ENCODE peak calls at places on chromosomes 4 and X, in six cellular contexts. One of them, this sample, is unnamed.

GRCh38 chrX:108735087-108735679 is 1.2 kb downstream of the IRS4 start:
- DNase-seq in CD8-positive, alpha-beta T cell: no peak
- DNase-seq in bronchial epithelial cell: peak
- DNase-seq in cardiac fibroblast: no peak
- DNase-seq in pancreas: peak
- DNase-seq in left ventricle myocardium inferior: no peak
- DNase-seq in this sample: no peak

GRCh38 chr4:184453402-184454160 is 20.8 kb downstream of the IRF2 start:
- DNase-seq in cardiac fibroblast: peak
- DNase-seq in bronchial epithelial cell: peak
- DNase-seq in left ventricle myocardium inferior: no peak
- DNase-seq in CD8-positive, alpha-beta T cell: peak
- DNase-seq in pancreas: no peak
- DNase-seq in this sample: peak

GRCh38 chrX:16999275-16999674 is 52.8 kb downstream of the REPS2 start:
- DNase-seq in pancreas: no peak
- DNase-seq in cardiac fibroblast: peak
- DNase-seq in left ventricle myocardium inferior: no peak
- DNase-seq in CD8-positive, alpha-beta T cell: no peak
- DNase-seq in bronchial epithelial cell: peak
- DNase-seq in this sample: no peak

GRCh38 chr4:77797239-77797638 is 21.9 kb downstream of the CNOT6L start:
- DNase-seq in cardiac fibroblast: peak
- DNase-seq in CD8-positive, alpha-beta T cell: no peak
- DNase-seq in bronchial epithelial cell: peak
- DNase-seq in pancreas: no peak
- DNase-seq in left ventricle myocardium inferior: no peak
- DNase-seq in this sample: no peak

GRCh38 chr4:111268769-111269414 is 646.0 kb upstream of the PITX2 start:
- DNase-seq in pancreas: no peak
- DNase-seq in left ventricle myocardium inferior: no peak
- DNase-seq in CD8-positive, alpha-beta T cell: no peak
- DNase-seq in cardiac fibroblast: peak
- DNase-seq in bronchial epithelial cell: no peak
- DNase-seq in this sample: no peak

GRCh38 chrX:71216446-71216845 is 6.6 kb upstream of the GJB1 start:
- DNase-seq in cardiac fibroblast: no peak
- DNase-seq in bronchial epithelial cell: no peak
- DNase-seq in left ventricle myocardium inferior: no peak
- DNase-seq in pancreas: no peak
- DNase-seq in CD8-positive, alpha-beta T cell: no peak
- DNase-seq in this sample: no peak

GRCh38 chrX:110407910-110408545 is 49.4 kb downstream of the RTL9 start:
- DNase-seq in left ventricle myocardium inferior: no peak
- DNase-seq in bronchial epithelial cell: peak
- DNase-seq in cardiac fibroblast: peak
- DNase-seq in CD8-positive, alpha-beta T cell: peak
- DNase-seq in pancreas: no peak
- DNase-seq in this sample: no peak

GRCh38 chr4:39685990-39686389 is 11.9 kb upstream of the UBE2K start:
- DNase-seq in CD8-positive, alpha-beta T cell: no peak
- DNase-seq in pancreas: no peak
- DNase-seq in cardiac fibroblast: no peak
- DNase-seq in bronchial epithelial cell: no peak
- DNase-seq in left ventricle myocardium inferior: no peak
- DNase-seq in this sample: no peak

GRCh38 chr4:57148831-57149230 is 38.6 kb upstream of the IGFBP7 start:
- DNase-seq in CD8-positive, alpha-beta T cell: no peak
- DNase-seq in cardiac fibroblast: peak
- DNase-seq in bronchial epithelial cell: peak
- DNase-seq in left ventricle myocardium inferior: no peak
- DNase-seq in pancreas: no peak
- DNase-seq in this sample: peak

GRCh38 chrX:120452131-120452530 is 17.0 kb downstream of the LAMP2 start:
- DNase-seq in bronchial epithelial cell: no peak
- DNase-seq in left ventricle myocardium inferior: no peak
- DNase-seq in CD8-positive, alpha-beta T cell: no peak
- DNase-seq in cardiac fibroblast: peak
- DNase-seq in pancreas: no peak
- DNase-seq in this sample: no peak
- TF ChIP-seq CTCF in bronchial epithelial cell: peak
- TF ChIP-seq CTCF in left ventricle myocardium inferior: peak
- TF ChIP-seq CTCF in CD8-positive, alpha-beta T cell: no peak
- TF ChIP-seq CTCF in cardiac fibroblast: peak
- TF ChIP-seq CTCF in pancreas: no peak
- TF ChIP-seq CTCF in this sample: peak

GRCh38 chr4:120977435-120977997 is 55.0 kb upstream of the PRDM5 start:
- DNase-seq in cardiac fibroblast: peak
- DNase-seq in pancreas: no peak
- DNase-seq in CD8-positive, alpha-beta T cell: no peak
- DNase-seq in bronchial epithelial cell: peak
- DNase-seq in left ventricle myocardium inferior: no peak
- DNase-seq in this sample: no peak
- TF ChIP-seq CTCF in cardiac fibroblast: peak
- TF ChIP-seq CTCF in pancreas: no peak
- TF ChIP-seq CTCF in CD8-positive, alpha-beta T cell: peak
- TF ChIP-seq CTCF in bronchial epithelial cell: peak
- TF ChIP-seq CTCF in left ventricle myocardium inferior: peak
- TF ChIP-seq CTCF in this sample: peak

DNA sequence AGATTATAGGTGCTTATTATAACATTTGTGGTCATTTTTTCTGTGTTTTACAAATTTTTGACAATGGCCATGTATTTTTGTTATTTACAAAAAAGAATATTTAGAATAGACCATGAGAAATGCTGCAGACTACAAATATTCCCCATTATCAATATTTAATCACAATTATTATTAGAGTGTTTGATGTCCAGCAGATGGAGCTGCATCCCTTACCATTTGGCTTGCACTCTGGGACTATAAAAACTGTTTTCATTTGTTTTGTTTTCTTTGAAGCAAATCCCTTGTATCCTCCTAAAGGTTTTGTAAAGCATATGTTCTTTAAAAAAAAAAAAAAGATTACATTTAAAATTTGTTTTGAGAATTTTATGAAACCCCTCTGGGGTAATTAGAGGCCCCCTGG is 85.6 kb upstream of the CXorf66 start:
- DNase-seq in left ventricle myocardium inferior: no peak
- DNase-seq in CD8-positive, alpha-beta T cell: no peak
- DNase-seq in pancreas: no peak
- DNase-seq in cardiac fibroblast: peak
- DNase-seq in bronchial epithelial cell: no peak
- DNase-seq in this sample: no peak
- TF ChIP-seq CTCF in left ventricle myocardium inferior: peak
- TF ChIP-seq CTCF in CD8-positive, alpha-beta T cell: no peak
- TF ChIP-seq CTCF in pancreas: no peak
- TF ChIP-seq CTCF in cardiac fibroblast: peak
- TF ChIP-seq CTCF in bronchial epithelial cell: peak
- TF ChIP-seq CTCF in this sample: peak

GRCh38 chrX:122504026-122504425 is 680.1 kb upstream of the GRIA3 start:
- DNase-seq in cardiac fibroblast: no peak
- DNase-seq in bronchial epithelial cell: peak
- DNase-seq in left ventricle myocardium inferior: no peak
- DNase-seq in CD8-positive, alpha-beta T cell: no peak
- DNase-seq in pancreas: no peak
- DNase-seq in this sample: no peak

GRCh38 chrX:122501652-122502051 is 682.4 kb upstream of the GRIA3 start:
- DNase-seq in pancreas: no peak
- DNase-seq in CD8-positive, alpha-beta T cell: no peak
- DNase-seq in left ventricle myocardium inferior: no peak
- DNase-seq in cardiac fibroblast: no peak
- DNase-seq in bronchial epithelial cell: no peak
- DNase-seq in this sample: no peak

DNA sequence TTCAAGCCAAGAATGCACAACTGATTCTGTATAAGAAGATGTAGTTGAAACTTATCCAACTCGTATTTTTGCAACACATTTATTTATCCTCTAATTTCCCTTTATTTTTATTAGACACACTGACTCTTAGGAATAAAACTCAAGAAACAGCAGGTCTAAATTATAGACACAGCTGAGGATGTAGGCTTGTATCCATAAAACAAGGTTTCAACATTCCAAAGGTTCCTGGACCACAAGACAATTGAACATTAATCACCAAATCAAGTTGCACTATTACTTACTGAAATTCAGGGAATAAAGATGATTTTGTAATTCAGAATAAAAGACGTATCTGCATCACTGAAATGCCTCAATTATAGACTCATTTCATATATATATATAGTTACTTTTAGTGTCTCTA is 683.5 kb upstream of the GRIA3 start:
- DNase-seq in CD8-positive, alpha-beta T cell: no peak
- DNase-seq in bronchial epithelial cell: no peak
- DNase-seq in cardiac fibroblast: no peak
- DNase-seq in pancreas: no peak
- DNase-seq in left ventricle myocardium inferior: no peak
- DNase-seq in this sample: no peak
- TF ChIP-seq CTCF in CD8-positive, alpha-beta T cell: no peak
- TF ChIP-seq CTCF in bronchial epithelial cell: no peak
- TF ChIP-seq CTCF in cardiac fibroblast: no peak
- TF ChIP-seq CTCF in pancreas: no peak
- TF ChIP-seq CTCF in left ventricle myocardium inferior: no peak
- TF ChIP-seq CTCF in this sample: no peak

DNA sequence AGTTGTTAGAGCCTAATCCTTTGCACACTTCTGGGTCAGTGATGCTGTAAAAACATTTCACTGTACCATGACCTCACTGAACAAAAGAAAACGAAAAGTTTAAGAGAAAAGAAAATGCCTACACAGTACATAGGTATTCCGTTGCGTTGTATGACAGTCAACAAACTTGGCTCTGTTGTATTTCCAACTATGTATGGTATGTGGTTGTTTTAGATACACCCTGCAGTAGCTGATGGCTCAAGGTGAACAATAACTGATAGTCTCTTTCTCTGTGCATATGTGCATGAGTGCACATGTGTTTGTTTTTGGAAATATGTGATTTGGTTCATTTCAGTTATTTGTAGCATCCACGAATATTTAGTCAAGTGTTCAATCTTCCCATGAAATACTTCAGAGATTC is 176.0 kb downstream of the BMPR1B start:
- DNase-seq in pancreas: no peak
- DNase-seq in bronchial epithelial cell: peak
- DNase-seq in CD8-positive, alpha-beta T cell: no peak
- DNase-seq in left ventricle myocardium inferior: no peak
- DNase-seq in cardiac fibroblast: no peak
- DNase-seq in this sample: no peak
- TF ChIP-seq CTCF in pancreas: no peak
- TF ChIP-seq CTCF in bronchial epithelial cell: no peak
- TF ChIP-seq CTCF in CD8-positive, alpha-beta T cell: no peak
- TF ChIP-seq CTCF in left ventricle myocardium inferior: no peak
- TF ChIP-seq CTCF in cardiac fibroblast: no peak
- TF ChIP-seq CTCF in this sample: no peak

GRCh38 chr4:173420324-173420752 is 21.4 kb upstream of the SCRG1 start:
- DNase-seq in pancreas: no peak
- DNase-seq in bronchial epithelial cell: peak
- DNase-seq in cardiac fibroblast: peak
- DNase-seq in CD8-positive, alpha-beta T cell: no peak
- DNase-seq in left ventricle myocardium inferior: no peak
- DNase-seq in this sample: no peak
- TF ChIP-seq CTCF in pancreas: no peak
- TF ChIP-seq CTCF in bronchial epithelial cell: no peak
- TF ChIP-seq CTCF in cardiac fibroblast: peak
- TF ChIP-seq CTCF in CD8-positive, alpha-beta T cell: peak
- TF ChIP-seq CTCF in left ventricle myocardium inferior: peak
- TF ChIP-seq CTCF in this sample: peak

GRCh38 chr4:148852092-148852699 is 410.0 kb upstream of the NR3C2 start:
- DNase-seq in CD8-positive, alpha-beta T cell: no peak
- DNase-seq in pancreas: no peak
- DNase-seq in bronchial epithelial cell: peak
- DNase-seq in left ventricle myocardium inferior: no peak
- DNase-seq in cardiac fibroblast: peak
- DNase-seq in this sample: no peak
- TF ChIP-seq CTCF in CD8-positive, alpha-beta T cell: no peak
- TF ChIP-seq CTCF in pancreas: no peak
- TF ChIP-seq CTCF in bronchial epithelial cell: no peak
- TF ChIP-seq CTCF in left ventricle myocardium inferior: peak
- TF ChIP-seq CTCF in cardiac fibroblast: no peak
- TF ChIP-seq CTCF in this sample: peak

GRCh38 chrX:21758488-21758887 is 572 bp upstream of the SMPX start:
- DNase-seq in CD8-positive, alpha-beta T cell: no peak
- DNase-seq in cardiac fibroblast: no peak
- DNase-seq in pancreas: no peak
- DNase-seq in left ventricle myocardium inferior: no peak
- DNase-seq in bronchial epithelial cell: no peak
- DNase-seq in this sample: no peak
- TF ChIP-seq CTCF in CD8-positive, alpha-beta T cell: no peak
- TF ChIP-seq CTCF in cardiac fibroblast: no peak
- TF ChIP-seq CTCF in pancreas: no peak
- TF ChIP-seq CTCF in left ventricle myocardium inferior: peak
- TF ChIP-seq CTCF in bronchial epithelial cell: no peak
- TF ChIP-seq CTCF in this sample: no peak

This sample was measured in retinal pigment epithelial cell.